ENCODE peak calls at places on chromosomes 7 and 10, in four cellular contexts. One of them, this sample, is unnamed.

GRCh38 chr10:46514431-46514861 is 42.0 kb downstream of the GPRIN2 start:
- DNase-seq in K562: no peak
- DNase-seq in A549: no peak
- DNase-seq in HepG2: no peak
- DNase-seq in this sample: peak

GRCh38 chr10:124356706-124357582 is 61.8 kb downstream of the OAT start:
- DNase-seq in K562: no peak
- DNase-seq in A549: no peak
- DNase-seq in HepG2: no peak
- DNase-seq in this sample: no peak

GRCh38 chr10:3197354-3198003 is 24.9 kb upstream of the PITRM1 start:
- DNase-seq in HepG2: peak
- DNase-seq in K562: peak
- DNase-seq in A549: peak
- DNase-seq in this sample: peak

GRCh38 chr10:36602374-36602773 is 523.0 kb upstream of the ANKRD30A start:
- DNase-seq in HepG2: no peak
- DNase-seq in A549: peak
- DNase-seq in K562: no peak
- DNase-seq in this sample: no peak

GRCh38 chr10:101834341-101834740 is 9.3 kb downstream of the KCNIP2 start:
- DNase-seq in HepG2: no peak
- DNase-seq in A549: no peak
- DNase-seq in K562: peak
- DNase-seq in this sample: no peak

GRCh38 chr10:9625266-9625776 is 1392.4 kb upstream of the CELF2 start:
- DNase-seq in HepG2: no peak
- DNase-seq in A549: no peak
- DNase-seq in K562: no peak
- DNase-seq in this sample: no peak

GRCh38 chr7:128259131-128260056 is 18.3 kb downstream of the LEP start:
- DNase-seq in K562: no peak
- DNase-seq in A549: no peak
- DNase-seq in HepG2: no peak
- DNase-seq in this sample: no peak

GRCh38 chr7:1883031-1883761 is 213.1 kb downstream of the ELFN1 start:
- DNase-seq in A549: peak
- DNase-seq in HepG2: no peak
- DNase-seq in K562: peak
- DNase-seq in this sample: no peak

GRCh38 chr7:139990142-139990535 is 72.6 kb downstream of the PARP12 start:
- DNase-seq in HepG2: no peak
- DNase-seq in A549: no peak
- DNase-seq in K562: no peak
- DNase-seq in this sample: no peak

GRCh38 chr7:126185959-126186580 is 1066.7 kb downstream of the GRM8 start:
- DNase-seq in A549: no peak
- DNase-seq in HepG2: no peak
- DNase-seq in K562: no peak
- DNase-seq in this sample: peak

GRCh38 chr7:75596727-75597614 is 104.9 kb downstream of the SPDYE5 start:
- DNase-seq in A549: peak
- DNase-seq in HepG2: no peak
- DNase-seq in K562: peak
- DNase-seq in this sample: no peak

GRCh38 chr7:90178592-90179279 is 24.5 kb downstream of the STEAP1 start:
- DNase-seq in K562: no peak
- DNase-seq in A549: peak
- DNase-seq in HepG2: peak
- DNase-seq in this sample: no peak

GRCh38 chr10:95364342-95364741 is 73.5 kb upstream of the PDLIM1 start:
- DNase-seq in HepG2: no peak
- DNase-seq in A549: no peak
- DNase-seq in K562: no peak
- DNase-seq in this sample: no peak

GRCh38 chr7:117123311-117123926 is 170.1 kb downstream of the ST7 start:
- DNase-seq in K562: no peak
- DNase-seq in A549: no peak
- DNase-seq in HepG2: no peak
- DNase-seq in this sample: no peak

GRCh38 chr7:37031571-37032257 is 307.4 kb upstream of the AOAH start:
- DNase-seq in A549: peak
- DNase-seq in K562: peak
- DNase-seq in HepG2: peak
- DNase-seq in this sample: peak

GRCh38 chr7:92754756-92755581 is 81.4 kb downstream of the CDK6 start:
- DNase-seq in A549: no peak
- DNase-seq in HepG2: no peak
- DNase-seq in K562: peak
- DNase-seq in this sample: no peak

GRCh38 chr7:42457663-42458062 is 220.7 kb upstream of the GLI3 start:
- DNase-seq in K562: no peak
- DNase-seq in HepG2: no peak
- DNase-seq in A549: no peak
- DNase-seq in this sample: no peak

GRCh38 chr10:4617626-4618025 is 208.4 kb upstream of the AKR1E2 start:
- DNase-seq in HepG2: no peak
- DNase-seq in A549: no peak
- DNase-seq in K562: no peak
- DNase-seq in this sample: no peak

GRCh38 chr7:100678291-100678984 is 4.9 kb downstream of the GNB2 start:
- DNase-seq in A549: no peak
- DNase-seq in K562: peak
- DNase-seq in HepG2: no peak
- DNase-seq in this sample: peak

GRCh38 chr10:119080521-119081259 is at the start of gene EIF3A:
- DNase-seq in A549: peak
- DNase-seq in K562: peak
- DNase-seq in HepG2: peak
- DNase-seq in this sample: peak

GRCh38 chr10:111956841-111957240 is 226.7 kb downstream of the GPAM start:
- DNase-seq in A549: no peak
- DNase-seq in K562: no peak
- DNase-seq in HepG2: no peak
- DNase-seq in this sample: no peak

GRCh38 chr10:29627201-29628105 is 7.3 kb downstream of the SVIL start:
- DNase-seq in HepG2: no peak
- DNase-seq in A549: no peak
- DNase-seq in K562: no peak
- DNase-seq in this sample: no peak

GRCh38 chr7:55074008-55074499 is 55.2 kb downstream of the EGFR start:
- DNase-seq in K562: no peak
- DNase-seq in HepG2: peak
- DNase-seq in A549: peak
- DNase-seq in this sample: no peak

GRCh38 chr10:96056787-96057186 is 13.4 kb downstream of the CCNJ start:
- DNase-seq in HepG2: no peak
- DNase-seq in K562: no peak
- DNase-seq in A549: no peak
- DNase-seq in this sample: no peak

GRCh38 chr7:130794619-130794922 is 60.6 kb upstream of the KLF14 start:
- DNase-seq in HepG2: no peak
- DNase-seq in K562: no peak
- DNase-seq in A549: no peak
- DNase-seq in this sample: no peak

GRCh38 chr7:125927556-125927955 is 997.9 kb upstream of the POT1 start:
- DNase-seq in HepG2: no peak
- DNase-seq in K562: no peak
- DNase-seq in A549: no peak
- DNase-seq in this sample: no peak

GRCh38 chr10:104831272-104831671 is 190.2 kb downstream of the SORCS3 start:
- DNase-seq in K562: no peak
- DNase-seq in HepG2: no peak
- DNase-seq in A549: no peak
- DNase-seq in this sample: no peak

GRCh38 chr7:74164985-74165456 is 9.1 kb upstream of the EIF4H start:
- DNase-seq in A549: no peak
- DNase-seq in HepG2: no peak
- DNase-seq in K562: no peak
- DNase-seq in this sample: peak

GRCh38 chr7:33979807-33980355 is 74.5 kb downstream of the BMPER start:
- DNase-seq in HepG2: peak
- DNase-seq in A549: peak
- DNase-seq in K562: no peak
- DNase-seq in this sample: no peak

GRCh38 chr10:127911867-127912257 is 5.0 kb downstream of the PTPRE start:
- DNase-seq in HepG2: no peak
- DNase-seq in K562: no peak
- DNase-seq in A549: no peak
- DNase-seq in this sample: no peak

GRCh38 chr7:128727239-128727638 is 11.9 kb upstream of the CALU start:
- DNase-seq in K562: no peak
- DNase-seq in HepG2: no peak
- DNase-seq in A549: no peak
- DNase-seq in this sample: no peak

GRCh38 chr7:33072471-33072870 is 9.9 kb upstream of the NT5C3A start:
- DNase-seq in A549: no peak
- DNase-seq in K562: no peak
- DNase-seq in HepG2: peak
- DNase-seq in this sample: no peak

GRCh38 chr7:124796771-124797170 is 31.2 kb upstream of the GPR37 start:
- DNase-seq in K562: no peak
- DNase-seq in A549: no peak
- DNase-seq in HepG2: peak
- DNase-seq in this sample: no peak

GRCh38 chr7:80665526-80665925 is 27.1 kb downstream of the CD36 start:
- DNase-seq in A549: no peak
- DNase-seq in HepG2: no peak
- DNase-seq in K562: no peak
- DNase-seq in this sample: no peak

GRCh38 chr7:140621326-140622035 is 19.1 kb downstream of the DENND2A start:
- DNase-seq in K562: no peak
- DNase-seq in HepG2: no peak
- DNase-seq in A549: no peak
- DNase-seq in this sample: no peak

GRCh38 chr10:1168763-1169162 is 112.6 kb downstream of the WDR37 start:
- DNase-seq in K562: no peak
- DNase-seq in HepG2: no peak
- DNase-seq in A549: no peak
- DNase-seq in this sample: no peak

GRCh38 chr7:42426163-42426562 is 189.2 kb upstream of the GLI3 start:
- DNase-seq in K562: no peak
- DNase-seq in A549: no peak
- DNase-seq in HepG2: no peak
- DNase-seq in this sample: no peak

GRCh38 chr10:15898046-15898445 is 37.7 kb upstream of the MINDY3 start:
- DNase-seq in HepG2: no peak
- DNase-seq in K562: peak
- DNase-seq in A549: no peak
- DNase-seq in this sample: no peak
- TF ChIP-seq RNF2 in HepG2: no peak
- TF ChIP-seq RNF2 in K562: no peak
- TF ChIP-seq RNF2 in A549: no peak
- TF ChIP-seq RNF2 in this sample: no peak

DNA sequence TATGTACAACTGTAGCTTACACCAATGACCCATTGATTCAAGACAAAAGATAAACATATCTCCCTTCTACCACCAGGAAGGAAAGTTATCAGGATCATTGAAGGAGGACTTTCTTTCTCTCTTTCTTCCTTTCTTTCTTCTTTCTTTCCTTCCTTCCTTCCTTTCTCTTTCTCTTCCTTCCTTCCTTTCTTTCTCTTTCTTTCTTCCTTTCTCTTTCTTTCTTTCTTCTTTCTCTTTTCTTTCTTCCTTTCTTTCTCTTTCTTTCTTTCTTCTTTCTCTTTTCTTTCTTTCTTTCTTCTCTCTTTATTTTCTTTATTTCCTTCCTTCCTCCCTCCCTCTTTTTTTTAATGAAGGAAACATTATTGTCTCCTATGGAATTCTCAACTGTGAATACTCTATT is 10.6 kb upstream of the OR2A2 start:
- DNase-seq in HepG2: no peak
- DNase-seq in A549: no peak
- DNase-seq in K562: no peak
- DNase-seq in this sample: no peak
- TF ChIP-seq CTCF in HepG2: no peak
- TF ChIP-seq CTCF in A549: no peak
- TF ChIP-seq CTCF in K562: no peak
- TF ChIP-seq CTCF in this sample: no peak

DNA sequence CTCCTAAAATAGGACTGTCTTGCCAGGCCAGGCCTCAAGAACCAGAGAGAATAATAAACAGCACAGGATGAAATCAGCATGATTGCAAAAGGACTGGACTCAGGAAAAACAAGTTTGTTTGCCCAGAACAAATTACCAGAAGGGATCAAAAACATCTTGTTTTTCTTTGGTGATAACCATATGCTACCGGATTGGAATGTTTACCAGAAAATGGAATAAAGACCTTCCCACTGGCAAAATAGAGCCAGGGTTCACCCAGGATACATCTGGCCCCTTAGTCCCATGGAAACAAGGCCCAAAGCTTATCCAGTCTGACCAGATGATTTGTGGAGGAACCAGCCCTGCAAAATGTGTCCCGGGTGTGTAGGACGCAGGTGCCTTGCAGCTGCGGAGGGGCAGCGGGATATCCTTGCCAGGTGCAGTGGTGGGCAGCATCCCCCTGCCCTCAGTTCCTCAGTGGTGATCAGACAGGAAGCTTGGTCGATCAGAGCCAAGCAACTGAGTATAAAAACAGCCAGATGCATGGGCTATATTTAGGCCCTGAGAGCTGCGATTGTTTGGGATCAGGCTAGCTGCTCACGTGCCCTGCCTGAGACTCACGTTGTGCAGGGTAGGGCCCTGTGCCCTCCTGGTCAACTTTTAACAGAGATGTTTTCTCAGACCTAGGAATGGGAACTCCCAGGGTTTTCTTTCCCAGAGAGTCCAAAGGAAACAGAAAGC is 4.6 kb upstream of the ZNF22 start:
- DNase-seq in HepG2: peak
- DNase-seq in K562: no peak
- DNase-seq in A549: no peak
- DNase-seq in this sample: no peak
- TF ChIP-seq RNF2 in HepG2: no peak
- TF ChIP-seq RNF2 in K562: no peak
- TF ChIP-seq RNF2 in A549: no peak
- TF ChIP-seq RNF2 in this sample: no peak

GRCh38 chr7:84013616-84014240 is 180.9 kb downstream of the SEMA3A start:
- DNase-seq in HepG2: no peak
- DNase-seq in A549: no peak
- DNase-seq in K562: no peak
- DNase-seq in this sample: no peak
- TF ChIP-seq CTCF in HepG2: no peak
- TF ChIP-seq CTCF in A549: no peak
- TF ChIP-seq CTCF in K562: no peak
- TF ChIP-seq CTCF in this sample: no peak

GRCh38 chr7:98372993-98373392 is 27.9 kb downstream of the BAIAP2L1 start:
- DNase-seq in HepG2: no peak
- DNase-seq in K562: no peak
- DNase-seq in A549: no peak
- DNase-seq in this sample: no peak
- TF ChIP-seq RNF2 in HepG2: no peak
- TF ChIP-seq RNF2 in K562: no peak
- TF ChIP-seq RNF2 in A549: no peak
- TF ChIP-seq RNF2 in this sample: no peak

GRCh38 chr7:22442887-22443369 is 57.1 kb downstream of the STEAP1B start:
- DNase-seq in K562: no peak
- DNase-seq in A549: no peak
- DNase-seq in HepG2: no peak
- DNase-seq in this sample: no peak
- TF ChIP-seq CTCF in K562: no peak
- TF ChIP-seq CTCF in A549: no peak
- TF ChIP-seq CTCF in HepG2: no peak
- TF ChIP-seq CTCF in this sample: no peak